ENCODE peak calls at places on chromosome 6, in five cellular contexts. One of them, this sample, is unnamed.

GRCh38 chr6:130780137-130780536 is 47.1 kb upstream of the SMLR1 start:
- DNase-seq in NCI-H524: no peak
- DNase-seq in DMS153: no peak
- DNase-seq in sciatic nerve: no peak
- DNase-seq in stimulated activated CD4-positive, alpha-beta T cell treated with anti-CD3 and anti-CD28 coated beads, Interleukin-1b, Interleukin-23, amount 100 ng/mL, for 1 hour: no peak
- DNase-seq in this sample: no peak

GRCh38 chr6:23244300-23244699 is 674.9 kb downstream of the HDGFL1 start:
- DNase-seq in DMS153: no peak
- DNase-seq in NCI-H524: no peak
- DNase-seq in sciatic nerve: no peak
- DNase-seq in stimulated activated CD4-positive, alpha-beta T cell treated with anti-CD3 and anti-CD28 coated beads, Interleukin-1b, Interleukin-23, amount 100 ng/mL, for 1 hour: no peak
- DNase-seq in this sample: no peak

GRCh38 chr6:85464260-85464644 is 14.4 kb downstream of the NT5E start:
- DNase-seq in DMS153: no peak
- DNase-seq in sciatic nerve: no peak
- DNase-seq in stimulated activated CD4-positive, alpha-beta T cell treated with anti-CD3 and anti-CD28 coated beads, Interleukin-1b, Interleukin-23, amount 100 ng/mL, for 1 hour: no peak
- DNase-seq in NCI-H524: no peak
- DNase-seq in this sample: no peak

GRCh38 chr6:165059032-165059431 is 250.4 kb downstream of the C6orf118 start:
- DNase-seq in sciatic nerve: no peak
- DNase-seq in DMS153: no peak
- DNase-seq in NCI-H524: no peak
- DNase-seq in stimulated activated CD4-positive, alpha-beta T cell treated with anti-CD3 and anti-CD28 coated beads, Interleukin-1b, Interleukin-23, amount 100 ng/mL, for 1 hour: no peak
- DNase-seq in this sample: no peak

GRCh38 chr6:135871878-135872277 is 20.4 kb downstream of the PDE7B start:
- DNase-seq in sciatic nerve: no peak
- DNase-seq in NCI-H524: no peak
- DNase-seq in stimulated activated CD4-positive, alpha-beta T cell treated with anti-CD3 and anti-CD28 coated beads, Interleukin-1b, Interleukin-23, amount 100 ng/mL, for 1 hour: no peak
- DNase-seq in DMS153: no peak
- DNase-seq in this sample: no peak

GRCh38 chr6:3628143-3628840 is 123.2 kb downstream of the PXDC1 start:
- DNase-seq in stimulated activated CD4-positive, alpha-beta T cell treated with anti-CD3 and anti-CD28 coated beads, Interleukin-1b, Interleukin-23, amount 100 ng/mL, for 1 hour: no peak
- DNase-seq in NCI-H524: no peak
- DNase-seq in sciatic nerve: no peak
- DNase-seq in DMS153: peak
- DNase-seq in this sample: no peak

GRCh38 chr6:127103482-127103881 is 15.0 kb upstream of the RSPO3 start:
- DNase-seq in sciatic nerve: no peak
- DNase-seq in stimulated activated CD4-positive, alpha-beta T cell treated with anti-CD3 and anti-CD28 coated beads, Interleukin-1b, Interleukin-23, amount 100 ng/mL, for 1 hour: no peak
- DNase-seq in NCI-H524: no peak
- DNase-seq in DMS153: no peak
- DNase-seq in this sample: no peak

GRCh38 chr6:140078552-140079126 is 704.2 kb upstream of the CITED2 start:
- DNase-seq in DMS153: no peak
- DNase-seq in sciatic nerve: no peak
- DNase-seq in NCI-H524: no peak
- DNase-seq in stimulated activated CD4-positive, alpha-beta T cell treated with anti-CD3 and anti-CD28 coated beads, Interleukin-1b, Interleukin-23, amount 100 ng/mL, for 1 hour: no peak
- DNase-seq in this sample: no peak

GRCh38 chr6:13678255-13678983 is 33.2 kb downstream of the RANBP9 start:
- DNase-seq in stimulated activated CD4-positive, alpha-beta T cell treated with anti-CD3 and anti-CD28 coated beads, Interleukin-1b, Interleukin-23, amount 100 ng/mL, for 1 hour: no peak
- DNase-seq in NCI-H524: no peak
- DNase-seq in sciatic nerve: no peak
- DNase-seq in DMS153: no peak
- DNase-seq in this sample: no peak

GRCh38 chr6:168530653-168531071 is 89.7 kb downstream of the SMOC2 start:
- DNase-seq in stimulated activated CD4-positive, alpha-beta T cell treated with anti-CD3 and anti-CD28 coated beads, Interleukin-1b, Interleukin-23, amount 100 ng/mL, for 1 hour: no peak
- DNase-seq in sciatic nerve: no peak
- DNase-seq in NCI-H524: no peak
- DNase-seq in DMS153: no peak
- DNase-seq in this sample: no peak